ENCODE peak calls at places on chromosomes 6 and 20, in five cellular contexts. One of them, this sample, is unnamed.
A peak's percentile ranks its signal among the peaks of the same experiment; 100 is the strongest.

GRCh38 chr6:105609375-105609991 is 206.6 kb upstream of the PREP start:
- DNase-seq in heart left ventricle: peak; percentile 44
- DNase-seq in tibial artery: no peak
- DNase-seq in suprapubic skin: no peak
- DNase-seq in GM13976: no peak
- DNase-seq in this sample: no peak

GRCh38 chr6:52009736-52010135 is 77.7 kb downstream of the PKHD1 start:
- DNase-seq in suprapubic skin: no peak
- DNase-seq in heart left ventricle: no peak
- DNase-seq in GM13976: no peak
- DNase-seq in tibial artery: no peak
- DNase-seq in this sample: no peak

GRCh38 chr20:49381558-49382493 is 100.6 kb downstream of the KCNB1 start:
- DNase-seq in suprapubic skin: no peak
- DNase-seq in tibial artery: peak; percentile 84
- DNase-seq in heart left ventricle: peak; percentile 71
- DNase-seq in GM13976: no peak
- DNase-seq in this sample: no peak

GRCh38 chr6:12119085-12119588 is 107.0 kb downstream of the HIVEP1 start:
- DNase-seq in suprapubic skin: no peak
- DNase-seq in heart left ventricle: no peak
- DNase-seq in tibial artery: no peak
- DNase-seq in GM13976: peak; percentile 54
- DNase-seq in this sample: peak; percentile 68

GRCh38 chr6:170206931-170207431 is 83.9 kb downstream of the DLL1 start:
- DNase-seq in tibial artery: peak; percentile 3
- DNase-seq in GM13976: no peak
- DNase-seq in suprapubic skin: no peak
- DNase-seq in heart left ventricle: no peak
- DNase-seq in this sample: no peak

GRCh38 chr6:41424370-41425058 is 89.1 kb downstream of the NCR2 start:
- DNase-seq in heart left ventricle: peak; percentile 77
- DNase-seq in tibial artery: peak; percentile 92
- DNase-seq in GM13976: peak; percentile 79
- DNase-seq in suprapubic skin: peak; percentile 82
- DNase-seq in this sample: peak; percentile 88

GRCh38 chr20:24866008-24866407 is 83.1 kb upstream of the CST7 start:
- DNase-seq in suprapubic skin: no peak
- DNase-seq in heart left ventricle: no peak
- DNase-seq in tibial artery: no peak
- DNase-seq in GM13976: no peak
- DNase-seq in this sample: no peak

GRCh38 chr20:19928379-19929360 is 88.5 kb upstream of the NAA20 start:
- DNase-seq in GM13976: no peak
- DNase-seq in tibial artery: no peak
- DNase-seq in suprapubic skin: no peak
- DNase-seq in heart left ventricle: no peak
- DNase-seq in this sample: no peak

GRCh38 chr6:130810307-130811030 is 16.7 kb upstream of the SMLR1 start:
- DNase-seq in suprapubic skin: no peak
- DNase-seq in GM13976: no peak
- DNase-seq in tibial artery: no peak
- DNase-seq in heart left ventricle: no peak
- DNase-seq in this sample: no peak

GRCh38 chr6:121222656-121223055 is 111.6 kb downstream of the TBC1D32 start:
- DNase-seq in GM13976: no peak
- DNase-seq in suprapubic skin: no peak
- DNase-seq in heart left ventricle: no peak
- DNase-seq in tibial artery: no peak
- DNase-seq in this sample: no peak

GRCh38 chr20:45456632-45457031 is 12.9 kb upstream of the WFDC2 start:
- DNase-seq in GM13976: peak; percentile 36
- DNase-seq in suprapubic skin: no peak
- DNase-seq in tibial artery: no peak
- DNase-seq in heart left ventricle: no peak
- DNase-seq in this sample: peak; percentile 43

GRCh38 chr20:45463113-45463512 is 6.4 kb upstream of the WFDC2 start:
- DNase-seq in heart left ventricle: no peak
- DNase-seq in GM13976: no peak
- DNase-seq in suprapubic skin: no peak
- DNase-seq in tibial artery: no peak
- DNase-seq in this sample: no peak

GRCh38 chr20:45462711-45463110 is 6.8 kb upstream of the WFDC2 start:
- DNase-seq in GM13976: no peak
- DNase-seq in tibial artery: no peak
- DNase-seq in heart left ventricle: no peak
- DNase-seq in suprapubic skin: no peak
- DNase-seq in this sample: no peak

GRCh38 chr20:45461225-45461624 is 8.3 kb upstream of the WFDC2 start:
- DNase-seq in heart left ventricle: no peak
- DNase-seq in GM13976: no peak
- DNase-seq in suprapubic skin: no peak
- DNase-seq in tibial artery: no peak
- DNase-seq in this sample: no peak

DNA sequence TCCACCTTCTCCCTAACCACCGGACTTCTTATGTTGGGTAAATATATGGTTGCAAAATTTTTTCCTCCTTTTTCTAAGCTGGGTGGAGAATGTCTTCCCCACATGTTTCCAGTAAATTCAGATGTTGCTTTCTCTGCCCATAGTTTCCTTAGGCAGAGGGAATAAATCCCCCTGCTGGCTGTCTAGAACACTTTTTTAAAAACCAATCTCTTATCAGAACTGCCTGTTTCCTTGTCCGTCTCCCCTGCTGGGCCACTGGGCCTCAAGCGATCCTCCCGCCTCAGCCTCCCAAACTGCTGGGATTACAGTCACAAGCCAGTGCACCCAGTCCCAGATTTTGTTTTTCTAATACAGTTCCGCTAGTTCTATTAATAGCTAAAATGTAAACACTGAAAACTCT is 9.9 kb upstream of the WFDC2 start:
- DNase-seq in tibial artery: no peak
- DNase-seq in GM13976: no peak
- DNase-seq in heart left ventricle: no peak
- DNase-seq in suprapubic skin: no peak
- DNase-seq in this sample: no peak
- TF ChIP-seq CTCF in tibial artery: no peak
- TF ChIP-seq CTCF in GM13976: no peak
- TF ChIP-seq CTCF in heart left ventricle: no peak
- TF ChIP-seq CTCF in suprapubic skin: no peak
- TF ChIP-seq CTCF in this sample: no peak

DNA sequence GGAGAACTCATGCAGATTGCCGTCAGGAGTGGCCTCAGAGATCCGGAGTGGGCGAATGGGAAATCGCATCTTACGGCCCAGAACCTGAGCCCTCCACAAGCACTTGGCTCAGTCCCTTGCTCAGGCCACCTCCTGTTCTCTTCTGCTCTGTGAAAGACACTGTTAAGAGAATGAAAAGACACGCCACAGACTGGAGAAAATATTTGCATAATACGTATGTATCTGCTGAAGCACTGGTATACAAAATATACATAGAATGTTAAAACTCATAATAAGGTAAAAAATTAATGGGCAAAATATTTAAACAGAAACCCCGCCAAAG is 838 bp upstream of the POM121L2 start:
- DNase-seq in suprapubic skin: no peak
- DNase-seq in heart left ventricle: no peak
- DNase-seq in GM13976: no peak
- DNase-seq in tibial artery: no peak
- DNase-seq in this sample: no peak
- TF ChIP-seq CTCF in suprapubic skin: no peak
- TF ChIP-seq CTCF in heart left ventricle: no peak
- TF ChIP-seq CTCF in GM13976: no peak
- TF ChIP-seq CTCF in tibial artery: no peak
- TF ChIP-seq CTCF in this sample: no peak

GRCh38 chr6:5994234-5994998 is 12.3 kb downstream of the NRN1 start:
- DNase-seq in suprapubic skin: no peak
- DNase-seq in GM13976: peak; percentile 45
- DNase-seq in heart left ventricle: no peak
- DNase-seq in tibial artery: no peak
- DNase-seq in this sample: no peak

GRCh38 chr6:5994999-5995698 is 11.6 kb downstream of the NRN1 start:
- DNase-seq in suprapubic skin: no peak
- DNase-seq in GM13976: no peak
- DNase-seq in heart left ventricle: no peak
- DNase-seq in tibial artery: no peak
- DNase-seq in this sample: no peak

GRCh38 chr6:5995705-5996686 is 10.7 kb downstream of the NRN1 start:
- DNase-seq in GM13976: no peak
- DNase-seq in heart left ventricle: peak; percentile 83
- DNase-seq in tibial artery: peak; percentile 61
- DNase-seq in suprapubic skin: peak; percentile 93
- DNase-seq in this sample: no peak

GRCh38 chr6:5990776-5991175 is 15.9 kb downstream of the NRN1 start:
- DNase-seq in heart left ventricle: no peak
- DNase-seq in GM13976: no peak
- DNase-seq in suprapubic skin: no peak
- DNase-seq in tibial artery: no peak
- DNase-seq in this sample: no peak

GRCh38 chr6:5992551-5993225 is 14.0 kb downstream of the NRN1 start:
- DNase-seq in GM13976: no peak
- DNase-seq in heart left ventricle: no peak
- DNase-seq in tibial artery: no peak
- DNase-seq in suprapubic skin: no peak
- DNase-seq in this sample: no peak
- TF ChIP-seq CTCF in GM13976: no peak
- TF ChIP-seq CTCF in heart left ventricle: no peak
- TF ChIP-seq CTCF in tibial artery: no peak
- TF ChIP-seq CTCF in suprapubic skin: no peak
- TF ChIP-seq CTCF in this sample: no peak

GRCh38 chr20:55882286-55882685 is 123.0 kb downstream of the CBLN4 start:
- DNase-seq in tibial artery: no peak
- DNase-seq in heart left ventricle: no peak
- DNase-seq in GM13976: no peak
- DNase-seq in suprapubic skin: no peak
- DNase-seq in this sample: no peak
- TF ChIP-seq CTCF in tibial artery: no peak
- TF ChIP-seq CTCF in heart left ventricle: no peak
- TF ChIP-seq CTCF in GM13976: no peak
- TF ChIP-seq CTCF in suprapubic skin: no peak
- TF ChIP-seq CTCF in this sample: no peak

DNA sequence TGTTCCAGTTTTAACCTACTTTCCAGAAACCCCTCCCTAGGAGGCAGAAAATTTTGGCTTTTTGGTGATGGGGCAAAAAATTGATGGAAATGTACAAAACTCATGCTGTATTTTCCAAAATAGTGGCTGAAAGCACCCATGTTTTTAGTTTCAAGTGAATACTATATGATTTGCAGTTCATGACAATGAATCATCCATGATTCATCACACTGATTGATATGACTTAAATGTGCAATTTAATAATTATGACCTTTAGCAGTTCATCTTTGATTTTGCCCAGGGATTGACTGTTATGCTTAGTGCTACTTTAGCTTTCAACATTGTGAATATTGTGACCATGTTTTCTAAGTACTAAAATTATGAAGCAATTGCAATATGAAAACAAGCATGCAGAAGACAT is 478.7 kb downstream of the HTR1B start:
- DNase-seq in tibial artery: no peak
- DNase-seq in suprapubic skin: no peak
- DNase-seq in GM13976: no peak
- DNase-seq in heart left ventricle: no peak
- DNase-seq in this sample: no peak
- TF ChIP-seq CTCF in tibial artery: no peak
- TF ChIP-seq CTCF in suprapubic skin: no peak
- TF ChIP-seq CTCF in GM13976: no peak
- TF ChIP-seq CTCF in heart left ventricle: no peak
- TF ChIP-seq CTCF in this sample: no peak

GRCh38 chr6:76166874-76167273 is 94.4 kb upstream of the IMPG1 start:
- DNase-seq in suprapubic skin: no peak
- DNase-seq in GM13976: no peak
- DNase-seq in tibial artery: no peak
- DNase-seq in heart left ventricle: no peak
- DNase-seq in this sample: no peak
- TF ChIP-seq CTCF in suprapubic skin: no peak
- TF ChIP-seq CTCF in GM13976: no peak
- TF ChIP-seq CTCF in tibial artery: no peak
- TF ChIP-seq CTCF in heart left ventricle: no peak
- TF ChIP-seq CTCF in this sample: no peak

GRCh38 chr6:100449239-100449691 is 15.5 kb downstream of the SIM1 start:
- DNase-seq in heart left ventricle: no peak
- DNase-seq in tibial artery: no peak
- DNase-seq in GM13976: peak; percentile 15
- DNase-seq in suprapubic skin: no peak
- DNase-seq in this sample: no peak

GRCh38 chr6:100445512-100445911 is 19.2 kb downstream of the SIM1 start:
- DNase-seq in GM13976: no peak
- DNase-seq in tibial artery: no peak
- DNase-seq in heart left ventricle: no peak
- DNase-seq in suprapubic skin: no peak
- DNase-seq in this sample: no peak

GRCh38 chr6:100447900-100448700 is 16.6 kb downstream of the SIM1 start:
- DNase-seq in GM13976: peak; percentile 31
- DNase-seq in heart left ventricle: no peak
- DNase-seq in suprapubic skin: no peak
- DNase-seq in tibial artery: no peak
- DNase-seq in this sample: no peak

GRCh38 chr6:100446922-100447899 is 17.5 kb downstream of the SIM1 start:
- DNase-seq in tibial artery: no peak
- DNase-seq in suprapubic skin: no peak
- DNase-seq in GM13976: peak; percentile 21
- DNase-seq in heart left ventricle: no peak
- DNase-seq in this sample: no peak

GRCh38 chr6:100446115-100446921 is 18.4 kb downstream of the SIM1 start:
- DNase-seq in suprapubic skin: no peak
- DNase-seq in heart left ventricle: no peak
- DNase-seq in tibial artery: no peak
- DNase-seq in GM13976: peak; percentile 15
- DNase-seq in this sample: no peak
- TF ChIP-seq CTCF in suprapubic skin: no peak
- TF ChIP-seq CTCF in heart left ventricle: no peak
- TF ChIP-seq CTCF in tibial artery: no peak
- TF ChIP-seq CTCF in GM13976: no peak
- TF ChIP-seq CTCF in this sample: no peak

This sample was measured in GM20000.